ENCODE peak calls at places on chromosomes 3 and 15, in eight cellular contexts. One of them, this sample, is unnamed. For H3K4me1, the result is how much of the 10 kb centered on the place peaks cover.

GRCh38 chr15:31379042-31379441 is 52.4 kb downstream of the KLF13 start:
- DNase-seq in NT2/D1: no peak
- DNase-seq in stomach: no peak
- DNase-seq in A549: no peak
- DNase-seq in tibial artery: no peak
- DNase-seq in GM23248: no peak
- DNase-seq in body of pancreas: no peak
- DNase-seq in aorta: no peak
- DNase-seq in this sample: no peak

GRCh38 chr3:197983076-197983475 is 23.1 kb downstream of the LMLN start:
- DNase-seq in NT2/D1: no peak
- DNase-seq in stomach: no peak
- DNase-seq in A549: no peak
- DNase-seq in tibial artery: no peak
- DNase-seq in GM23248: no peak
- DNase-seq in body of pancreas: no peak
- DNase-seq in aorta: no peak
- DNase-seq in this sample: no peak

GRCh38 chr3:12194669-12195161 is 36.0 kb upstream of the TIMP4 start:
- DNase-seq in NT2/D1: no peak
- DNase-seq in stomach: peak
- DNase-seq in A549: peak
- DNase-seq in tibial artery: no peak
- DNase-seq in GM23248: peak
- DNase-seq in body of pancreas: no peak
- DNase-seq in aorta: no peak
- DNase-seq in this sample: no peak

GRCh38 chr15:51094606-51095569 is at the start of gene TNFAIP8L3:
- DNase-seq in NT2/D1: no peak
- DNase-seq in stomach: no peak
- DNase-seq in A549: peak
- DNase-seq in tibial artery: peak
- DNase-seq in GM23248: peak
- DNase-seq in body of pancreas: no peak
- DNase-seq in aorta: peak
- DNase-seq in this sample: peak

GRCh38 chr15:52334491-52335160 is 39.0 kb upstream of the MYO5C start:
- DNase-seq in NT2/D1: no peak
- DNase-seq in stomach: no peak
- DNase-seq in A549: no peak
- DNase-seq in tibial artery: no peak
- DNase-seq in GM23248: peak
- DNase-seq in body of pancreas: no peak
- DNase-seq in aorta: no peak
- DNase-seq in this sample: no peak

GRCh38 chr15:76209948-76210347 is 101.3 kb downstream of the ETFA start:
- DNase-seq in NT2/D1: no peak
- DNase-seq in stomach: peak
- DNase-seq in A549: no peak
- DNase-seq in tibial artery: no peak
- DNase-seq in GM23248: no peak
- DNase-seq in body of pancreas: no peak
- DNase-seq in aorta: peak
- DNase-seq in this sample: no peak

GRCh38 chr3:169002689-169003088 is 660.8 kb downstream of the MECOM start:
- DNase-seq in NT2/D1: peak
- DNase-seq in stomach: no peak
- DNase-seq in A549: no peak
- DNase-seq in tibial artery: no peak
- DNase-seq in GM23248: no peak
- DNase-seq in body of pancreas: no peak
- DNase-seq in aorta: no peak
- DNase-seq in this sample: no peak

GRCh38 chr3:177262396-177262795 is 65.1 kb upstream of the TBL1XR1 start:
- DNase-seq in NT2/D1: peak
- DNase-seq in stomach: no peak
- DNase-seq in A549: no peak
- DNase-seq in tibial artery: no peak
- DNase-seq in GM23248: peak
- DNase-seq in body of pancreas: no peak
- DNase-seq in aorta: no peak
- DNase-seq in this sample: no peak

GRCh38 chr3:64054488-64054887 is 31.2 kb upstream of the PSMD6 start:
- DNase-seq in NT2/D1: no peak
- DNase-seq in stomach: no peak
- DNase-seq in A549: no peak
- DNase-seq in tibial artery: no peak
- DNase-seq in GM23248: no peak
- DNase-seq in body of pancreas: no peak
- DNase-seq in aorta: no peak
- DNase-seq in this sample: no peak

GRCh38 chr3:6854184-6854583 is 6.7 kb upstream of the GRM7 start:
- DNase-seq in NT2/D1: no peak
- DNase-seq in stomach: no peak
- DNase-seq in A549: no peak
- DNase-seq in tibial artery: no peak
- DNase-seq in GM23248: no peak
- DNase-seq in body of pancreas: no peak
- DNase-seq in aorta: no peak
- DNase-seq in this sample: no peak

GRCh38 chr3:44624696-44625528 is at the start of gene ZNF197:
- DNase-seq in NT2/D1: peak
- DNase-seq in stomach: peak
- DNase-seq in A549: peak
- DNase-seq in tibial artery: peak
- DNase-seq in GM23248: peak
- DNase-seq in body of pancreas: peak
- DNase-seq in aorta: peak
- DNase-seq in this sample: peak

GRCh38 chr3:104879919-104880318 is 486.8 kb upstream of the ALCAM start:
- DNase-seq in NT2/D1: no peak
- DNase-seq in stomach: no peak
- DNase-seq in A549: no peak
- DNase-seq in tibial artery: no peak
- DNase-seq in GM23248: peak
- DNase-seq in body of pancreas: no peak
- DNase-seq in aorta: no peak
- DNase-seq in this sample: no peak

GRCh38 chr15:90893175-90894090 is 9.1 kb downstream of the FES start:
- DNase-seq in NT2/D1: no peak
- DNase-seq in stomach: no peak
- DNase-seq in A549: no peak
- DNase-seq in tibial artery: peak
- DNase-seq in GM23248: no peak
- DNase-seq in body of pancreas: no peak
- DNase-seq in aorta: no peak
- DNase-seq in this sample: peak

GRCh38 chr3:39532777-39533176 is 65.3 kb downstream of the MOBP start:
- DNase-seq in NT2/D1: no peak
- DNase-seq in stomach: no peak
- DNase-seq in A549: no peak
- DNase-seq in tibial artery: no peak
- DNase-seq in GM23248: no peak
- DNase-seq in body of pancreas: no peak
- DNase-seq in aorta: no peak
- DNase-seq in this sample: no peak

DNA sequence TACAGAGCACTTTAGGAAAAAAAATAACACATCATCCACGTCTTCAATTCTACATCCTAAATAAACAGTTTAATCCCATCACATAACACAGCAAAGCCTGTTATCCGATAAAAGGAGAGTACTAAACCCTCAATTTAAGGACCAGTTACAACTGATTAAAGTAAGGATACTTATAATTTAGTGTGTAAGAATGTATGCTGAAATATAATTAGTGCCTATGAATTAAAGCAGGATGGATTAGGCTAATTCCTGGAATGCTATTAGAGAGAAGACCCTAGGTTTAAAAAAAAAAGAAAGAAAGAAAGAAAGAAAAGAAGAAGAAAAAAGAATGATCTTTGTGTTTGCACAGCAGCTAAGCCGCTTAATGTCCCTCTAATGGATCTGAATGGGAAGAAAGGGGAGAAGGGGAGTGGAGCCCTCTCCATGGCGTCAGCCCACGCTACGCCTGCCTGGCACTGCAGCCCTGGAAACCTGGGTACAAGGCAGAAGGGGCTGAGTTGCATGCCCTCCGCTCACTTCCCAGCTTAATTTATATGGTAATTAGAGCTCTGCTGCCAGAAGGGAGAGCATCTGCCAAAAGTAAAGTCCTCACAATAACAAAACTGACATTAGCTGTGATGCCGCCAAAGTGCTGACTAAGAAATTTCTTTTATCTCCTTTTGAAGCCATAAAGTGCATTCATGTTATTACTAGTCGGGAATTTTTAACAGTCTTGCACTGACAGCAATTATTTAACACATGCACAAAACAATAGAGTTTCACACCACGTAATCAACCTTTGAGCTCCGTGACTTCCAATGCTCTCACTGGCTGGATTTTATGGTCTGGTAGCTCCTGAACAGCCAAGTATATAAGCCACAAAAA is 89.9 kb downstream of the FSIP1 start:
- DNase-seq in NT2/D1: no peak
- DNase-seq in stomach: no peak
- DNase-seq in A549: no peak
- DNase-seq in tibial artery: no peak
- DNase-seq in GM23248: no peak
- DNase-seq in body of pancreas: no peak
- DNase-seq in aorta: no peak
- DNase-seq in this sample: no peak
- H3K4me3 ChIP-seq in NT2/D1: no peak
- H3K4me3 ChIP-seq in stomach: no peak
- H3K4me3 ChIP-seq in A549: no peak
- H3K4me3 ChIP-seq in tibial artery: no peak
- H3K4me3 ChIP-seq in GM23248: no peak
- H3K4me3 ChIP-seq in body of pancreas: no peak
- H3K4me3 ChIP-seq in aorta: no peak
- H3K4me3 ChIP-seq in this sample: no peak

DNA sequence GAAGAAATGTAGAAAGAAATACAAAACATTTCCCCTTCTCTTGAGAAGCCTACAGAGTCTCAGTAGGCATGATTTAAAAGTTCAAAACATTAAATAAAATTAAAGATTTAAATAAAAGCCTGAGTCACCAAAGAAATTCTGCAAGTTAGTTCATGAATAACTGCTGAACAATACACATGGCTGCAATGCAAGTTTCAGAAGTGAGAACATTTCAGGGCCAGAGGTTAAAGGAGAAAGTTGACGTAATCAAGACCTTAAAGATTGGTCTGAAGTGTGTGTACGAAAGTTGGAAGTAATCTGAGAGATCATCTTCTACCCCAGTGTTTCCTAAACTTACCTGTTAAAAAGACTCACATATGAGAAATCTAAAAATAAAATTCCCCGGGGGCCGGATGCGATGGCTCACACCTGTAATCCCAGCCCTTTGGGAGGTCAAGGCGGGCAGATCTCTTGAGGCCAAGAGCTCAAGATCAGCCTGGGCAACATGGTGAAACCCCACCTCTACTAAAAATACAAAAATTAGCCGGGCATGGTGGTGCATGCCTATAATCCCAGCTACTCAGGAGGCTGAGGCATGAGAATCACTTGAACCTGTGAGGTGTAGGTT is 108.7 kb upstream of the PHLDB2 start:
- DNase-seq in NT2/D1: no peak
- DNase-seq in stomach: no peak
- DNase-seq in A549: no peak
- DNase-seq in tibial artery: no peak
- DNase-seq in GM23248: peak
- DNase-seq in body of pancreas: no peak
- DNase-seq in aorta: no peak
- DNase-seq in this sample: no peak
- H3K4me1 ChIP-seq in NT2/D1: under half
- H3K4me1 ChIP-seq in stomach: under half
- H3K4me1 ChIP-seq in A549: under half
- H3K4me1 ChIP-seq in tibial artery: under half
- H3K4me1 ChIP-seq in GM23248: under half
- H3K4me1 ChIP-seq in body of pancreas: under half
- H3K4me1 ChIP-seq in aorta: under half
- H3K4me1 ChIP-seq in this sample: under half

GRCh38 chr3:127630811-127631714 is 2.1 kb downstream of the PODXL2 start:
- DNase-seq in NT2/D1: no peak
- DNase-seq in stomach: no peak
- DNase-seq in A549: no peak
- DNase-seq in tibial artery: no peak
- DNase-seq in GM23248: no peak
- DNase-seq in body of pancreas: peak
- DNase-seq in aorta: peak
- DNase-seq in this sample: no peak
- H3K4me3 ChIP-seq in NT2/D1: no peak
- H3K4me3 ChIP-seq in stomach: no peak
- H3K4me3 ChIP-seq in A549: no peak
- H3K4me3 ChIP-seq in tibial artery: no peak
- H3K4me3 ChIP-seq in GM23248: no peak
- H3K4me3 ChIP-seq in body of pancreas: no peak
- H3K4me3 ChIP-seq in aorta: no peak
- H3K4me3 ChIP-seq in this sample: no peak

GRCh38 chr3:194268659-194269487 is 82.3 kb downstream of the CPN2 start:
- DNase-seq in NT2/D1: no peak
- DNase-seq in stomach: no peak
- DNase-seq in A549: no peak
- DNase-seq in tibial artery: peak
- DNase-seq in GM23248: no peak
- DNase-seq in body of pancreas: peak
- DNase-seq in aorta: peak
- DNase-seq in this sample: no peak

GRCh38 chr3:194267744-194268658 is 83.1 kb downstream of the CPN2 start:
- DNase-seq in NT2/D1: no peak
- DNase-seq in stomach: no peak
- DNase-seq in A549: no peak
- DNase-seq in tibial artery: peak
- DNase-seq in GM23248: no peak
- DNase-seq in body of pancreas: peak
- DNase-seq in aorta: peak
- DNase-seq in this sample: peak

GRCh38 chr3:194270627-194271458 is 80.3 kb downstream of the CPN2 start:
- DNase-seq in NT2/D1: no peak
- DNase-seq in stomach: peak
- DNase-seq in A549: no peak
- DNase-seq in tibial artery: peak
- DNase-seq in GM23248: peak
- DNase-seq in body of pancreas: peak
- DNase-seq in aorta: peak
- DNase-seq in this sample: peak

GRCh38 chr3:194271459-194272035 is 79.6 kb downstream of the CPN2 start:
- DNase-seq in NT2/D1: no peak
- DNase-seq in stomach: no peak
- DNase-seq in A549: no peak
- DNase-seq in tibial artery: no peak
- DNase-seq in GM23248: no peak
- DNase-seq in body of pancreas: no peak
- DNase-seq in aorta: no peak
- DNase-seq in this sample: no peak

DNA sequence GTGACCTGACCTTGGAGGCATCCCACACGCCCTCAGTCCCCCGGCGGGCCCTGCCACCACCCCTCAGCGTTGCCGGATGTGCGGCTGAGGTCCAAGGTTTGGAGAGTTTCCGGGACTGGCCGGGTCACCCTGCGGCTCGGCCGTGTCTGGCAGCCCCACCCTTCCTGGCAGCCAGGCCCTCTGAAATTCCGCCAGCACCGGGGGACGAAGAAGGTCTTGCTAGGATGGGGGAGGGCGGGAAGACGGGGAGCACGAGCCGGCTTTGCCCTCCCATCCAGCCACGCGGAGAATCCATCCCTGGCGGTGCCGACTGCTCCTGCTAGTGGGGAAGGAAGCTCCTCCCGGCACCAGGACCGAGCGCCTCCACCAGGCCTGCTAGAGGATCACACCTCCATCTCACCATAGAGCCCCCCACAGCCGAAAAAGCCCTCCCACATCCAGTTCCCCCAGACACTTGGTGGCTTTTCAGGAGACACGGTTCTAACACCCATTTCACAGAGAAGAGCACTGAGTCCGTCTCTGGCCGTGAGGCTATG is 81.5 kb downstream of the CPN2 start:
- DNase-seq in NT2/D1: no peak
- DNase-seq in stomach: peak
- DNase-seq in A549: no peak
- DNase-seq in tibial artery: peak
- DNase-seq in GM23248: peak
- DNase-seq in body of pancreas: peak
- DNase-seq in aorta: peak
- DNase-seq in this sample: peak
- H3K4me1 ChIP-seq in NT2/D1: under half
- H3K4me1 ChIP-seq in stomach: under half
- H3K4me1 ChIP-seq in A549: under half
- H3K4me1 ChIP-seq in tibial artery: half or more
- H3K4me1 ChIP-seq in GM23248: under half
- H3K4me1 ChIP-seq in body of pancreas: under half
- H3K4me1 ChIP-seq in aorta: under half
- H3K4me1 ChIP-seq in this sample: under half